ENCODE peak calls at places on chromosomes 2 and 18, in four cellular contexts. E is T-helper 1 cell; D is activated CD8-positive, alpha-beta T cell treated with anti-CD3 and anti-CD28 coated beads for 36 hours; H is HS-5. L is an unnamed sample.

GRCh38 chr18:11808001-11808855 is 43.0 kb upstream of the CHMP1B start:
- DNase-seq in E (no peak), D (no peak), H (peak), L (peak)

GRCh38 chr2:47230418-47230817 is 75.3 kb upstream of the STPG4 start:
- DNase-seq in E (no peak), D (no peak), H (no peak), L (no peak)

GRCh38 chr2:203650860-203651613 is 55.4 kb upstream of the CD28 start:
- DNase-seq in E (no peak), D (no peak), H (no peak), L (peak)

GRCh38 chr2:99621106-99621505 is 131.3 kb upstream of the REV1 start:
- DNase-seq in E (no peak), D (no peak), H (no peak), L (no peak)

GRCh38 chr2:161122772-161123530 is 37.3 kb upstream of the TANK start:
- DNase-seq in E (no peak), D (peak), H (peak), L (peak)

GRCh38 chr2:61135510-61135909 is 26.5 kb upstream of the C2orf74 start:
- DNase-seq in E (no peak), D (no peak), H (no peak), L (peak)

GRCh38 chr18:179499-179898 is 21.1 kb downstream of the USP14 start:
- DNase-seq in E (no peak), D (peak), H (no peak), L (no peak)

GRCh38 chr18:3914116-3914515 is 464.1 kb downstream of the TGIF1 start:
- DNase-seq in E (no peak), D (no peak), H (no peak), L (no peak)

GRCh38 chr2:164824865-164825264 is 16.8 kb downstream of the COBLL1 start:
- DNase-seq in E (no peak), D (no peak), H (peak), L (no peak)